ENCODE peak calls at places on chromosomes 13 and 19, in five cellular contexts. Y is skeletal muscle cell, K is OCI-M1, Q is ureter, T is AG10803. C is an unnamed sample.

GRCh38 chr13:43300817-43301216 is 277.4 kb downstream of the DNAJC15 start:
- DNase-seq in Y (peak), Q (no peak), K (no peak), T (peak), C (no peak)

GRCh38 chr13:98050041-98050466 is 92.8 kb upstream of the FARP1 start:
- DNase-seq in Q (peak), K (no peak), Y (no peak), T (no peak), C (no peak)

GRCh38 chr13:91085127-91085526 is 262.4 kb upstream of the MIR17HG start:
- DNase-seq in K (peak), Y (no peak), Q (no peak), T (no peak), C (no peak)

GRCh38 chr19:12840091-12841079 is 2.1 kb downstream of the MAST1 start:
- DNase-seq in T (peak), K (peak), Y (no peak), Q (peak), C (peak)

GRCh38 chr19:15418112-15418587 is 638 bp downstream of the AKAP8L start:
- DNase-seq in Y (no peak), K (no peak), T (peak), Q (peak), C (no peak)

GRCh38 chr19:33199441-33200265 is 5.5 kb downstream of the LRP3 start:
- DNase-seq in Q (no peak), K (no peak), Y (no peak), T (no peak), C (no peak)

GRCh38 chr19:46821512-46822359 is 28.9 kb downstream of the AP2S1 start:
- DNase-seq in Q (no peak), T (no peak), Y (no peak), K (no peak), C (no peak)

GRCh38 chr13:26881154-26881553 is 120.6 kb upstream of the GPR12 start:
- DNase-seq in Q (no peak), Y (no peak), T (peak), K (no peak), C (no peak)

GRCh38 chr19:48239582-48240141 is 16.1 kb downstream of the CARD8 start:
- DNase-seq in T (no peak), K (no peak), Y (no peak), Q (no peak), C (no peak)

GRCh38 chr13:25971499-25972145 is 80.2 kb downstream of the SHISA2 start:
- DNase-seq in Y (no peak), T (no peak), K (no peak), Q (no peak), C (no peak)

GRCh38 chr13:42525035-42525504 is 48.9 kb upstream of the TNFSF11 start:
- DNase-seq in T (peak), Q (no peak), K (no peak), Y (peak), C (no peak)

GRCh38 chr19:14450168-14450874 is 17.2 kb downstream of the PKN1 start:
- DNase-seq in Y (no peak), T (no peak), Q (no peak), K (peak), C (peak)

GRCh38 chr19:45815501-45816216 is 551 bp upstream of the RSPH6A start:
- DNase-seq in Y (no peak), K (no peak), T (no peak), Q (no peak), C (no peak)

GRCh38 chr13:57552441-57552840 is 79.1 kb upstream of the PCDH17 start:
- DNase-seq in Y (no peak), T (no peak), Q (no peak), K (no peak), C (no peak)

GRCh38 chr19:17379221-17379631 is 2.1 kb upstream of the PLVAP start:
- DNase-seq in Q (no peak), K (no peak), Y (no peak), T (no peak), C (peak)

GRCh38 chr13:19089315-19089714 is 92.3 kb downstream of the TUBA3C start:
- DNase-seq in Q (peak), T (no peak), K (peak), Y (no peak), C (no peak)

GRCh38 chr13:28037399-28037798 is 48.9 kb upstream of the URAD start:
- DNase-seq in T (peak), Y (no peak), K (no peak), Q (no peak), C (no peak)

GRCh38 chr13:26951581-26952177 is 191.1 kb upstream of the GPR12 start:
- DNase-seq in Y (no peak), T (no peak), Q (no peak), K (no peak), C (no peak)

GRCh38 chr19:1744133-1744665 is 9.1 kb upstream of the ONECUT3 start:
- DNase-seq in Q (no peak), Y (no peak), K (no peak), T (no peak), C (no peak)

GRCh38 chr13:37929308-37929707 is 59.7 kb upstream of the TRPC4 start:
- DNase-seq in K (peak), Y (no peak), T (no peak), Q (no peak), C (no peak)

GRCh38 chr19:38190061-38190460 is 34.0 kb downstream of the DPF1 start:
- DNase-seq in Y (no peak), T (no peak), Q (no peak), K (peak), C (no peak)

GRCh38 chr13:39600766-39601165 is 2.2 kb downstream of the LHFPL6 start:
- DNase-seq in T (no peak), K (no peak), Y (no peak), Q (no peak), C (no peak)

GRCh38 chr19:52638601-52639000 is 446 bp upstream of the ZNF83 start:
- DNase-seq in Q (no peak), T (peak), K (no peak), Y (no peak), C (no peak)

GRCh38 chr13:45034342-45034741 is 45.0 kb downstream of the GPALPP1 start:
- DNase-seq in Y (no peak), K (no peak), Q (no peak), T (no peak), C (no peak)

GRCh38 chr13:101308247-101309013 is 107.9 kb downstream of the NALCN start:
- DNase-seq in Q (no peak), T (peak), K (no peak), Y (no peak), C (no peak)

GRCh38 chr13:108915095-108915633 is 285.8 kb downstream of the MYO16 start:
- DNase-seq in T (peak), K (peak), Q (no peak), Y (no peak), C (no peak)

GRCh38 chr19:10305139-10305806 is 4.3 kb downstream of the ZGLP1 start:
- DNase-seq in K (no peak), Q (no peak), T (peak), Y (no peak), C (peak)

GRCh38 chr19:2338751-2339643 is 10.5 kb downstream of the SPPL2B start:
- DNase-seq in K (no peak), Q (no peak), T (no peak), Y (no peak), C (no peak)

GRCh38 chr13:96958286-96958891 is 35.9 kb downstream of the OXGR1 start:
- DNase-seq in Y (peak), K (peak), T (peak), Q (no peak), C (no peak)

GRCh38 chr19:38057954-38058690 is 151.1 kb downstream of the SIPA1L3 start:
- DNase-seq in K (no peak), Q (peak), T (no peak), Y (no peak), C (no peak)

GRCh38 chr13:65638572-65639168 is 1591.5 kb downstream of the PCDH9 start:
- DNase-seq in K (peak), T (peak), Y (peak), Q (no peak), C (no peak)

GRCh38 chr13:46831588-46832194 is 34.7 kb upstream of the ESD start:
- DNase-seq in K (peak), T (peak), Y (peak), Q (no peak), C (peak)

GRCh38 chr19:33152178-33152577 is 20.3 kb downstream of the WDR88 start:
- DNase-seq in T (no peak), Q (no peak), K (peak), Y (no peak), C (no peak)